ENCODE peak calls at places on chromosomes 4 and X, in six cellular contexts. One of them, this sample, is unnamed.

GRCh38 chrX:10576777-10577444 is 43.5 kb downstream of the MID1 start:
- DNase-seq in IMR-90: no peak
- DNase-seq in trophoblast cell: peak; percentile 41
- DNase-seq in mesenchymal stem cell: no peak
- DNase-seq in neuronal stem cell: no peak
- DNase-seq in H1: no peak
- DNase-seq in this sample: no peak

GRCh38 chrX:79138658-79139241 is 5.7 kb upstream of the GPR174 start:
- DNase-seq in IMR-90: no peak
- DNase-seq in trophoblast cell: no peak
- DNase-seq in mesenchymal stem cell: no peak
- DNase-seq in neuronal stem cell: no peak
- DNase-seq in H1: no peak
- DNase-seq in this sample: no peak

GRCh38 chrX:109360301-109360700 is 121.6 kb downstream of the GUCY2F start:
- DNase-seq in IMR-90: no peak
- DNase-seq in trophoblast cell: no peak
- DNase-seq in mesenchymal stem cell: no peak
- DNase-seq in neuronal stem cell: no peak
- DNase-seq in H1: no peak
- DNase-seq in this sample: no peak

GRCh38 chr4:2449511-2450392 is 19.2 kb upstream of the RNF4 start:
- DNase-seq in IMR-90: no peak
- DNase-seq in trophoblast cell: no peak
- DNase-seq in mesenchymal stem cell: no peak
- DNase-seq in neuronal stem cell: no peak
- DNase-seq in H1: no peak
- DNase-seq in this sample: no peak

GRCh38 chr4:61411241-61411640 is 211.1 kb downstream of the ADGRL3 start:
- DNase-seq in IMR-90: no peak
- DNase-seq in trophoblast cell: no peak
- DNase-seq in mesenchymal stem cell: no peak
- DNase-seq in neuronal stem cell: no peak
- DNase-seq in H1: no peak
- DNase-seq in this sample: no peak

GRCh38 chr4:182832352-182833120 is 84.7 kb downstream of the DCTD start:
- DNase-seq in IMR-90: no peak
- DNase-seq in trophoblast cell: no peak
- DNase-seq in mesenchymal stem cell: no peak
- DNase-seq in neuronal stem cell: no peak
- DNase-seq in H1: no peak
- DNase-seq in this sample: no peak

GRCh38 chr4:69910016-69910782 is 20.7 kb upstream of the CSN1S1 start:
- DNase-seq in IMR-90: peak; percentile 21
- DNase-seq in trophoblast cell: no peak
- DNase-seq in mesenchymal stem cell: peak; percentile 23
- DNase-seq in neuronal stem cell: no peak
- DNase-seq in H1: no peak
- DNase-seq in this sample: no peak

GRCh38 chr4:20026456-20026855 is 225.2 kb upstream of the SLIT2 start:
- DNase-seq in IMR-90: peak; percentile 30
- DNase-seq in trophoblast cell: no peak
- DNase-seq in mesenchymal stem cell: no peak
- DNase-seq in neuronal stem cell: no peak
- DNase-seq in H1: no peak
- DNase-seq in this sample: no peak

GRCh38 chrX:18929775-18930174 is 54.1 kb downstream of the PHKA2 start:
- DNase-seq in IMR-90: no peak
- DNase-seq in trophoblast cell: no peak
- DNase-seq in mesenchymal stem cell: no peak
- DNase-seq in neuronal stem cell: no peak
- DNase-seq in H1: no peak
- DNase-seq in this sample: no peak

GRCh38 chrX:10702031-10702430 is 81.6 kb upstream of the MID1 start:
- DNase-seq in IMR-90: no peak
- DNase-seq in trophoblast cell: no peak
- DNase-seq in mesenchymal stem cell: no peak
- DNase-seq in neuronal stem cell: no peak
- DNase-seq in H1: no peak
- DNase-seq in this sample: no peak

GRCh38 chr4:89837385-89837995 is 529 bp upstream of the SNCA start:
- DNase-seq in IMR-90: peak; percentile 16
- DNase-seq in trophoblast cell: no peak
- DNase-seq in mesenchymal stem cell: peak; percentile 86
- DNase-seq in neuronal stem cell: peak; percentile 79
- DNase-seq in H1: no peak
- DNase-seq in this sample: peak; percentile 72

GRCh38 chrX:110512341-110512740 is 153.7 kb downstream of the RTL9 start:
- DNase-seq in IMR-90: no peak
- DNase-seq in trophoblast cell: no peak
- DNase-seq in mesenchymal stem cell: no peak
- DNase-seq in neuronal stem cell: no peak
- DNase-seq in H1: no peak
- DNase-seq in this sample: no peak

GRCh38 chrX:44303119-44303518 is 40.4 kb downstream of the EFHC2 start:
- DNase-seq in IMR-90: no peak
- DNase-seq in trophoblast cell: no peak
- DNase-seq in mesenchymal stem cell: no peak
- DNase-seq in neuronal stem cell: no peak
- DNase-seq in H1: no peak
- DNase-seq in this sample: no peak

GRCh38 chrX:66074920-66075879 is 35.3 kb upstream of the VSIG4 start:
- DNase-seq in IMR-90: no peak
- DNase-seq in trophoblast cell: no peak
- DNase-seq in mesenchymal stem cell: no peak
- DNase-seq in neuronal stem cell: no peak
- DNase-seq in H1: no peak
- DNase-seq in this sample: no peak

GRCh38 chr4:6893449-6894085 is 16.1 kb upstream of the TBC1D14 start:
- DNase-seq in IMR-90: peak; percentile 86
- DNase-seq in trophoblast cell: no peak
- DNase-seq in mesenchymal stem cell: peak; percentile 91
- DNase-seq in neuronal stem cell: no peak
- DNase-seq in H1: no peak
- DNase-seq in this sample: no peak

GRCh38 chrX:17470136-17470535 is 95.1 kb downstream of the NHS start:
- DNase-seq in IMR-90: peak; percentile 42
- DNase-seq in trophoblast cell: no peak
- DNase-seq in mesenchymal stem cell: no peak
- DNase-seq in neuronal stem cell: no peak
- DNase-seq in H1: no peak
- DNase-seq in this sample: no peak

GRCh38 chr4:185235480-185236154 is 26.2 kb downstream of the SNX25 start:
- DNase-seq in IMR-90: peak; percentile 38
- DNase-seq in trophoblast cell: peak; percentile 87
- DNase-seq in mesenchymal stem cell: peak; percentile 93
- DNase-seq in neuronal stem cell: no peak
- DNase-seq in H1: no peak
- DNase-seq in this sample: peak; percentile 97

GRCh38 chr4:118939169-118939779 is 50.6 kb downstream of the SYNPO2 start:
- DNase-seq in IMR-90: no peak
- DNase-seq in trophoblast cell: no peak
- DNase-seq in mesenchymal stem cell: no peak
- DNase-seq in neuronal stem cell: no peak
- DNase-seq in H1: no peak
- DNase-seq in this sample: no peak

GRCh38 chr4:123416462-123416861 is 19.9 kb downstream of the SPRY1 start:
- DNase-seq in IMR-90: no peak
- DNase-seq in trophoblast cell: no peak
- DNase-seq in mesenchymal stem cell: no peak
- DNase-seq in neuronal stem cell: no peak
- DNase-seq in H1: no peak
- DNase-seq in this sample: no peak

GRCh38 chr4:22708961-22709360 is 16.2 kb downstream of the GBA3 start:
- DNase-seq in IMR-90: no peak
- DNase-seq in trophoblast cell: no peak
- DNase-seq in mesenchymal stem cell: no peak
- DNase-seq in neuronal stem cell: no peak
- DNase-seq in H1: no peak
- DNase-seq in this sample: no peak

DNA sequence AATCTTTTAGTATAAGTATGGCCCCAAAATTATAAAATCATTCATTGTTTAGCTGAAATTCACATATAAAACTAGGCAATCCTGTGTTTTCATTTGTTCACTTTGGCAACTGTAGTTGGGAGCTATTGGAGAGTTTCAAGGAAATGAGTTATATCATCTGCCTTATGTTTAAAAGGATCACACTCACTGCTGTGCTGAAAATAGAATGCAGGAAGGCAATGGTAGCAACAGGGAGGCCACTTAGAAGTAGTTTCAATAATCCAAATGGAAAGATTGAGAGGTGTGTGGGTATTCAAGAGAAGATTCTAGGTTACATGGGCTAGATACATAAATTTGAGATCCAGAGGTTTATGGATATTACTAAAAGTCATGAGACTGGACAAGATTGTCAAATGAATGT is 184.9 kb downstream of the PDGFC start:
- DNase-seq in IMR-90: no peak
- DNase-seq in trophoblast cell: no peak
- DNase-seq in mesenchymal stem cell: no peak
- DNase-seq in neuronal stem cell: no peak
- DNase-seq in H1: no peak
- DNase-seq in this sample: no peak
- H3K4me1 ChIP-seq in IMR-90: peaks cover 3% of the 10 kb centered on the region
- H3K4me1 ChIP-seq in trophoblast cell: no peaks in the 10 kb centered on the region
- H3K4me1 ChIP-seq in mesenchymal stem cell: peaks cover 1% of the 10 kb centered on the region
- H3K4me1 ChIP-seq in neuronal stem cell: no peaks in the 10 kb centered on the region
- H3K4me1 ChIP-seq in H1: no peaks in the 10 kb centered on the region
- H3K4me1 ChIP-seq in this sample: no peaks in the 10 kb centered on the region

GRCh38 chrX:68307767-68308166 is 125.5 kb downstream of the OPHN1 start:
- DNase-seq in IMR-90: peak; percentile 75
- DNase-seq in trophoblast cell: peak; percentile 5
- DNase-seq in mesenchymal stem cell: peak; percentile 63
- DNase-seq in neuronal stem cell: no peak
- DNase-seq in H1: no peak
- DNase-seq in this sample: no peak
- H3K4me3 ChIP-seq in IMR-90: no peak overlapping the region
- H3K4me3 ChIP-seq in trophoblast cell: no peak overlapping the region
- H3K4me3 ChIP-seq in mesenchymal stem cell: no peak overlapping the region
- H3K4me3 ChIP-seq in neuronal stem cell: no peak overlapping the region
- H3K4me3 ChIP-seq in H1: no peak overlapping the region
- H3K4me3 ChIP-seq in this sample: no peak overlapping the region

DNA sequence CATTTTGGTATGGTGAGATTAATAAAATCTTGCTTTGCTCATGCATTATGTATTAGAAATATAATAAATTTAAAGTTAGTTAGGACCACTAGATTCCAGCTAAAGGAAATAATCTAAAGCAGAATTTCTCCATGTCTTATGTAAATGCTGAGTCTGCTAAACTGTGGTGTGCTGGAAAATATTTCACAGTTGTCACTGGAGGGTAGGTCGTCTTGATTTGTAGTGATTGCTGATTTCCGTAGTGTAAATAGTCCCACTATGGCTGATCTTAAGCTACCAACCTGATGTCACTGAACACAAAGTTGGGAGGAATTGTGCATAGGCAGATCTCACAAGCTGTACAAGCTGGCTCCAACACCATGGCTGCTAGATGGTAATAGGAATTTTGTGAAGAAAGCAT is 133.4 kb upstream of the NR3C2 start:
- DNase-seq in IMR-90: no peak
- DNase-seq in trophoblast cell: no peak
- DNase-seq in mesenchymal stem cell: no peak
- DNase-seq in neuronal stem cell: no peak
- DNase-seq in H1: no peak
- DNase-seq in this sample: no peak
- H2AK5ac ChIP-seq in IMR-90: no peak overlapping the region
- H2AK5ac ChIP-seq in trophoblast cell: no peak overlapping the region
- H2AK5ac ChIP-seq in mesenchymal stem cell: no peak overlapping the region
- H2AK5ac ChIP-seq in neuronal stem cell: no peak overlapping the region
- H2AK5ac ChIP-seq in H1: no peak overlapping the region
- H2AK5ac ChIP-seq in this sample: no peak overlapping the region

GRCh38 chr4:76610751-76611150 is 175.7 kb downstream of the SHROOM3 start:
- DNase-seq in IMR-90: no peak
- DNase-seq in trophoblast cell: no peak
- DNase-seq in mesenchymal stem cell: no peak
- DNase-seq in neuronal stem cell: no peak
- DNase-seq in H1: no peak
- DNase-seq in this sample: peak; percentile 68

GRCh38 chr4:76611611-76612010 is 176.6 kb downstream of the SHROOM3 start:
- DNase-seq in IMR-90: peak; percentile 68
- DNase-seq in trophoblast cell: no peak
- DNase-seq in mesenchymal stem cell: no peak
- DNase-seq in neuronal stem cell: no peak
- DNase-seq in H1: no peak
- DNase-seq in this sample: no peak

GRCh38 chr4:76614589-76614988 is 179.6 kb downstream of the SHROOM3 start:
- DNase-seq in IMR-90: peak; percentile 83
- DNase-seq in trophoblast cell: no peak
- DNase-seq in mesenchymal stem cell: no peak
- DNase-seq in neuronal stem cell: no peak
- DNase-seq in H1: no peak
- DNase-seq in this sample: no peak

GRCh38 chr4:76607846-76608245 is 172.8 kb downstream of the SHROOM3 start:
- DNase-seq in IMR-90: no peak
- DNase-seq in trophoblast cell: no peak
- DNase-seq in mesenchymal stem cell: no peak
- DNase-seq in neuronal stem cell: no peak
- DNase-seq in H1: no peak
- DNase-seq in this sample: no peak

GRCh38 chr4:76611164-76611563 is 176.1 kb downstream of the SHROOM3 start:
- DNase-seq in IMR-90: peak; percentile 67
- DNase-seq in trophoblast cell: no peak
- DNase-seq in mesenchymal stem cell: no peak
- DNase-seq in neuronal stem cell: no peak
- DNase-seq in H1: no peak
- DNase-seq in this sample: peak; percentile 61
- H3K4me1 ChIP-seq in IMR-90: peaks cover 21% of the 10 kb centered on the region
- H3K4me1 ChIP-seq in trophoblast cell: no peaks in the 10 kb centered on the region
- H3K4me1 ChIP-seq in mesenchymal stem cell: peaks cover 2% of the 10 kb centered on the region
- H3K4me1 ChIP-seq in neuronal stem cell: peaks cover 21% of the 10 kb centered on the region
- H3K4me1 ChIP-seq in H1: peaks cover 23% of the 10 kb centered on the region
- H3K4me1 ChIP-seq in this sample: peaks cover 7% of the 10 kb centered on the region

GRCh38 chr4:48653217-48654014 is 126.7 kb downstream of the FRYL start:
- DNase-seq in IMR-90: peak; percentile 79
- DNase-seq in trophoblast cell: no peak
- DNase-seq in mesenchymal stem cell: peak; percentile 77
- DNase-seq in neuronal stem cell: peak; percentile 9
- DNase-seq in H1: no peak
- DNase-seq in this sample: peak; percentile 70
- H3K4me3 ChIP-seq in IMR-90: no peak overlapping the region
- H3K4me3 ChIP-seq in trophoblast cell: no peak overlapping the region
- H3K4me3 ChIP-seq in mesenchymal stem cell: peak overlapping the region; percentile 54
- H3K4me3 ChIP-seq in neuronal stem cell: peak overlapping the region; percentile 31
- H3K4me3 ChIP-seq in H1: no peak overlapping the region
- H3K4me3 ChIP-seq in this sample: no peak overlapping the region

DNA sequence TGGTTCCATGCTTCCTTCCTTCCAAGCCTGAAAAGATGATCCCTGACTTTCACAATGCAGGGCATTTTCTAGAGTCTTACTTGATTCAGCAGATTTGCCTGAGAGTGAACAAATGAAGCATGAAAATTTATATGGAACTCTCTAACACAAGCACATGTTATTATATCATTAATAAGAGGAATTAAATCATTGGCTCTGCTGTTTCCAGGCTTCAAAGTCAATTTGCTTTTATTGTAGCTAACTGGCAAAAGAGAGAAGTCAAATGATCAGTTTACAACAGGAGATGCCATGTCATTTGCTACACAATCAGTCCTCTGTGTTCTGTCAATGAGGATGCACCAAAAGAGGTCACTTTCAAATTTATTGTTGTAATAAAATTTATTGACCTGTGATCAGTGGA is 101.5 kb upstream of the UGT8 start:
- DNase-seq in IMR-90: no peak
- DNase-seq in trophoblast cell: no peak
- DNase-seq in mesenchymal stem cell: no peak
- DNase-seq in neuronal stem cell: no peak
- DNase-seq in H1: no peak
- DNase-seq in this sample: no peak
- H2AK5ac ChIP-seq in IMR-90: no peak overlapping the region
- H2AK5ac ChIP-seq in trophoblast cell: no peak overlapping the region
- H2AK5ac ChIP-seq in mesenchymal stem cell: no peak overlapping the region
- H2AK5ac ChIP-seq in neuronal stem cell: no peak overlapping the region
- H2AK5ac ChIP-seq in H1: no peak overlapping the region
- H2AK5ac ChIP-seq in this sample: no peak overlapping the region

GRCh38 chr4:917992-918391 is 14.1 kb downstream of the GAK start:
- DNase-seq in IMR-90: no peak
- DNase-seq in trophoblast cell: no peak
- DNase-seq in mesenchymal stem cell: no peak
- DNase-seq in neuronal stem cell: no peak
- DNase-seq in H1: no peak
- DNase-seq in this sample: no peak
- H3K4me1 ChIP-seq in IMR-90: no peaks in the 10 kb centered on the region
- H3K4me1 ChIP-seq in trophoblast cell: no peaks in the 10 kb centered on the region
- H3K4me1 ChIP-seq in mesenchymal stem cell: peaks cover 7% of the 10 kb centered on the region
- H3K4me1 ChIP-seq in neuronal stem cell: no peaks in the 10 kb centered on the region
- H3K4me1 ChIP-seq in H1: no peaks in the 10 kb centered on the region
- H3K4me1 ChIP-seq in this sample: no peaks in the 10 kb centered on the region

This sample was measured in mesendoderm.